ENCODE peak calls at places on chromosomes 4 and X, in six cellular contexts. One of them, this sample, is unnamed.

GRCh38 chr4:83284161-83285021 is at the start of gene COQ2:
- DNase-seq in heart right ventricle: peak; percentile 96
- DNase-seq in fibroblast of lung: peak; percentile 96
- DNase-seq in OCI-LY7: peak; percentile 94
- DNase-seq in suprapubic skin: peak; percentile 97
- DNase-seq in pancreas: peak; percentile 97
- DNase-seq in this sample: peak; percentile 95

GRCh38 chr4:149203256-149204001 is 612.2 kb downstream of the IQCM start:
- DNase-seq in heart right ventricle: peak; percentile 77
- DNase-seq in fibroblast of lung: peak; percentile 2
- DNase-seq in OCI-LY7: no peak
- DNase-seq in suprapubic skin: no peak
- DNase-seq in pancreas: no peak
- DNase-seq in this sample: no peak

GRCh38 chr4:145956288-145956890 is 17.8 kb upstream of the ZNF827 start:
- DNase-seq in heart right ventricle: peak; percentile 23
- DNase-seq in fibroblast of lung: peak; percentile 52
- DNase-seq in OCI-LY7: peak; percentile 73
- DNase-seq in suprapubic skin: no peak
- DNase-seq in pancreas: no peak
- DNase-seq in this sample: no peak

GRCh38 chr4:121551271-121551670 is 145.5 kb downstream of the ANXA5 start:
- DNase-seq in heart right ventricle: no peak
- DNase-seq in fibroblast of lung: no peak
- DNase-seq in OCI-LY7: no peak
- DNase-seq in suprapubic skin: no peak
- DNase-seq in pancreas: no peak
- DNase-seq in this sample: no peak

GRCh38 chr4:108477527-108478108 is 142.8 kb upstream of the RPL34 start:
- DNase-seq in heart right ventricle: no peak
- DNase-seq in fibroblast of lung: no peak
- DNase-seq in OCI-LY7: no peak
- DNase-seq in suprapubic skin: no peak
- DNase-seq in pancreas: no peak
- DNase-seq in this sample: no peak

GRCh38 chr4:154998284-154998683 is 210.2 kb upstream of the NPY2R start:
- DNase-seq in heart right ventricle: no peak
- DNase-seq in fibroblast of lung: peak; percentile 73
- DNase-seq in OCI-LY7: no peak
- DNase-seq in suprapubic skin: no peak
- DNase-seq in pancreas: no peak
- DNase-seq in this sample: no peak

GRCh38 chrX:103407776-103408175 is 31.4 kb downstream of the BEX3 start:
- DNase-seq in heart right ventricle: no peak
- DNase-seq in fibroblast of lung: no peak
- DNase-seq in OCI-LY7: no peak
- DNase-seq in suprapubic skin: no peak
- DNase-seq in pancreas: no peak
- DNase-seq in this sample: no peak

GRCh38 chr4:14893713-14894112 is 108.6 kb upstream of the CPEB2 start:
- DNase-seq in heart right ventricle: no peak
- DNase-seq in fibroblast of lung: no peak
- DNase-seq in OCI-LY7: no peak
- DNase-seq in suprapubic skin: no peak
- DNase-seq in pancreas: no peak
- DNase-seq in this sample: no peak

GRCh38 chr4:57491388-57491787 is 381.2 kb upstream of the IGFBP7 start:
- DNase-seq in heart right ventricle: no peak
- DNase-seq in fibroblast of lung: no peak
- DNase-seq in OCI-LY7: no peak
- DNase-seq in suprapubic skin: no peak
- DNase-seq in pancreas: no peak
- DNase-seq in this sample: no peak

GRCh38 chrX:64186974-64187761 is 18.3 kb downstream of the AMER1 start:
- DNase-seq in heart right ventricle: peak; percentile 38
- DNase-seq in fibroblast of lung: no peak
- DNase-seq in OCI-LY7: no peak
- DNase-seq in suprapubic skin: no peak
- DNase-seq in pancreas: no peak
- DNase-seq in this sample: no peak

GRCh38 chr4:166078956-166079355 is 205.9 kb downstream of the TLL1 start:
- DNase-seq in heart right ventricle: no peak
- DNase-seq in fibroblast of lung: no peak
- DNase-seq in OCI-LY7: no peak
- DNase-seq in suprapubic skin: no peak
- DNase-seq in pancreas: no peak
- DNase-seq in this sample: no peak

GRCh38 chrX:11929476-11929875 is 171.4 kb downstream of the MSL3 start:
- DNase-seq in heart right ventricle: no peak
- DNase-seq in fibroblast of lung: no peak
- DNase-seq in OCI-LY7: no peak
- DNase-seq in suprapubic skin: no peak
- DNase-seq in pancreas: no peak
- DNase-seq in this sample: no peak

GRCh38 chrX:14243823-14244222 is 214.1 kb upstream of the GEMIN8 start:
- DNase-seq in heart right ventricle: no peak
- DNase-seq in fibroblast of lung: no peak
- DNase-seq in OCI-LY7: no peak
- DNase-seq in suprapubic skin: no peak
- DNase-seq in pancreas: no peak
- DNase-seq in this sample: no peak

GRCh38 chr4:93660036-93660435 is 168.5 kb upstream of the ATOH1 start:
- DNase-seq in heart right ventricle: no peak
- DNase-seq in fibroblast of lung: no peak
- DNase-seq in OCI-LY7: no peak
- DNase-seq in suprapubic skin: no peak
- DNase-seq in pancreas: no peak
- DNase-seq in this sample: no peak

GRCh38 chrX:78199851-78200250 is 60.4 kb upstream of the TAF9B start:
- DNase-seq in heart right ventricle: no peak
- DNase-seq in fibroblast of lung: no peak
- DNase-seq in OCI-LY7: peak; percentile 24
- DNase-seq in suprapubic skin: no peak
- DNase-seq in pancreas: no peak
- DNase-seq in this sample: no peak

GRCh38 chr4:113540859-113541258 is 220.7 kb downstream of the CAMK2D start:
- DNase-seq in heart right ventricle: peak; percentile 78
- DNase-seq in fibroblast of lung: peak; percentile 46
- DNase-seq in OCI-LY7: no peak
- DNase-seq in suprapubic skin: no peak
- DNase-seq in pancreas: no peak
- DNase-seq in this sample: no peak

GRCh38 chr4:54877006-54877405 is 219.2 kb downstream of the KIT start:
- DNase-seq in heart right ventricle: no peak
- DNase-seq in fibroblast of lung: peak; percentile 31
- DNase-seq in OCI-LY7: no peak
- DNase-seq in suprapubic skin: no peak
- DNase-seq in pancreas: no peak
- DNase-seq in this sample: no peak

GRCh38 chr4:168731706-168732414 is 235.0 kb downstream of the PALLD start:
- DNase-seq in heart right ventricle: no peak
- DNase-seq in fibroblast of lung: no peak
- DNase-seq in OCI-LY7: no peak
- DNase-seq in suprapubic skin: no peak
- DNase-seq in pancreas: no peak
- DNase-seq in this sample: no peak

GRCh38 chrX:126820700-126821420 is 1.3 kb downstream of the PRR32 start:
- DNase-seq in heart right ventricle: peak; percentile 4
- DNase-seq in fibroblast of lung: no peak
- DNase-seq in OCI-LY7: no peak
- DNase-seq in suprapubic skin: no peak
- DNase-seq in pancreas: no peak
- DNase-seq in this sample: no peak

GRCh38 chr4:150600821-150601445 is 19.0 kb downstream of the MAB21L2 start:
- DNase-seq in heart right ventricle: no peak
- DNase-seq in fibroblast of lung: no peak
- DNase-seq in OCI-LY7: no peak
- DNase-seq in suprapubic skin: no peak
- DNase-seq in pancreas: no peak
- DNase-seq in this sample: no peak

GRCh38 chr4:7652906-7653305 is 218.2 kb upstream of the PSAPL1 start:
- DNase-seq in heart right ventricle: no peak
- DNase-seq in fibroblast of lung: no peak
- DNase-seq in OCI-LY7: no peak
- DNase-seq in suprapubic skin: no peak
- DNase-seq in pancreas: no peak
- DNase-seq in this sample: peak; percentile 35

GRCh38 chr4:7650606-7651400 is 216.1 kb upstream of the PSAPL1 start:
- DNase-seq in heart right ventricle: no peak
- DNase-seq in fibroblast of lung: peak; percentile 36
- DNase-seq in OCI-LY7: peak; percentile 47
- DNase-seq in suprapubic skin: no peak
- DNase-seq in pancreas: no peak
- DNase-seq in this sample: no peak

GRCh38 chr4:7652006-7652405 is 217.3 kb upstream of the PSAPL1 start:
- DNase-seq in heart right ventricle: no peak
- DNase-seq in fibroblast of lung: no peak
- DNase-seq in OCI-LY7: no peak
- DNase-seq in suprapubic skin: no peak
- DNase-seq in pancreas: no peak
- DNase-seq in this sample: peak; percentile 36

GRCh38 chr4:7652451-7652871 is 217.7 kb upstream of the PSAPL1 start:
- DNase-seq in heart right ventricle: no peak
- DNase-seq in fibroblast of lung: peak; percentile 21
- DNase-seq in OCI-LY7: no peak
- DNase-seq in suprapubic skin: no peak
- DNase-seq in pancreas: no peak
- DNase-seq in this sample: no peak

DNA sequence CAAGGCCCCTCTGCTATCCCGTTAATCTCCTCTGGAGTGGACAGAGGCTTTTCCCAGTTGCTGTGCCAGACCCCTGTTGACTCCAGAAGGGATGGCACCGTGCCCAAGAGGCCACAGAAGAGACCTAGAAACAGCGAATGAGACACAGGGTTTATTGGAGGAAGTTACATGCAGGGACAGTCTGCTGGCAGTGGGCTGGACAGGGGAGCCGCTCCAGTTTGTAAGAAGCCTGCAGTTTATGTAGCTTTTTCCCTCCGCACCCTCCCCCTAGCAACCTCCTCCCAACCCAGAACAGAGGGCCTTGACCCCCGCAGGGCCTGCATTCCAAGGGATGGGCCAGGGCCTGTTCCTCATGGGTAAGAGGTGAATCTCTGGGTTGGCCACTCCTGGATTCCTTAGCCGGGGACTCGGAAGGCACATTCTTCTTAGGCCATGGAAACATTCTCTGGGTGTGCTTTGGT is 216.8 kb upstream of the PSAPL1 start:
- DNase-seq in heart right ventricle: peak; percentile 31
- DNase-seq in fibroblast of lung: peak; percentile 37
- DNase-seq in OCI-LY7: no peak
- DNase-seq in suprapubic skin: no peak
- DNase-seq in pancreas: no peak
- DNase-seq in this sample: no peak
- H3K27ac ChIP-seq in heart right ventricle: no peak overlapping the region
- H3K27ac ChIP-seq in fibroblast of lung: no peak overlapping the region
- H3K27ac ChIP-seq in OCI-LY7: no peak overlapping the region
- H3K27ac ChIP-seq in suprapubic skin: no peak overlapping the region
- H3K27ac ChIP-seq in pancreas: no peak overlapping the region
- H3K27ac ChIP-seq in this sample: no peak overlapping the region

GRCh38 chrX:23898412-23898959 is 9.3 kb downstream of the APOO start:
- DNase-seq in heart right ventricle: no peak
- DNase-seq in fibroblast of lung: peak; percentile 44
- DNase-seq in OCI-LY7: no peak
- DNase-seq in suprapubic skin: no peak
- DNase-seq in pancreas: no peak
- DNase-seq in this sample: no peak

GRCh38 chrX:23902419-23902818 is 5.3 kb downstream of the APOO start:
- DNase-seq in heart right ventricle: peak; percentile 8
- DNase-seq in fibroblast of lung: peak; percentile 80
- DNase-seq in OCI-LY7: peak; percentile 50
- DNase-seq in suprapubic skin: no peak
- DNase-seq in pancreas: no peak
- DNase-seq in this sample: no peak

GRCh38 chrX:23900220-23900797 is 7.4 kb downstream of the APOO start:
- DNase-seq in heart right ventricle: no peak
- DNase-seq in fibroblast of lung: no peak
- DNase-seq in OCI-LY7: no peak
- DNase-seq in suprapubic skin: no peak
- DNase-seq in pancreas: no peak
- DNase-seq in this sample: no peak

GRCh38 chrX:23901805-23902204 is 5.9 kb downstream of the APOO start:
- DNase-seq in heart right ventricle: peak; percentile 54
- DNase-seq in fibroblast of lung: peak; percentile 87
- DNase-seq in OCI-LY7: peak; percentile 71
- DNase-seq in suprapubic skin: no peak
- DNase-seq in pancreas: no peak
- DNase-seq in this sample: no peak

DNA sequence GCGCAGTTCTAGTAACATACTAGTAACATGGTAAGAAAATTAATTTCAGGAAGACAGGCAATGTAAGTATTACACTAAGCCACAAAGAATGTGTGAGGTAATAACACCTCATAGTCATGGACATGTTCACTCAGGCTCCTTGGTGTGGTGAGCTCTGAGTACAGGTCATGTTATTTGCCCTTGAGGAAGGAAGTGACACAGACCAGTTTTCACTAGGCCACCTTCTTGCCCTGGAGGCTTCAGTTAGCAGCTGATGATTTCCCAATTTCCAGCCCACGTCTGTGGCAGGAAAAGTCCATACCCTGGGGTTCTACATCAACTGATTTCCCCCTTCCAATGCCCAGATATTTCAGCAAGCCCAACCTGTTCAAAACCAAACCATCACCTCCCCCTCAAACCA is 6.7 kb downstream of the APOO start:
- DNase-seq in heart right ventricle: no peak
- DNase-seq in fibroblast of lung: peak; percentile 46
- DNase-seq in OCI-LY7: no peak
- DNase-seq in suprapubic skin: no peak
- DNase-seq in pancreas: no peak
- DNase-seq in this sample: no peak
- H3K4me3 ChIP-seq in heart right ventricle: no peak overlapping the region
- H3K4me3 ChIP-seq in fibroblast of lung: no peak overlapping the region
- H3K4me3 ChIP-seq in OCI-LY7: no peak overlapping the region
- H3K4me3 ChIP-seq in suprapubic skin: no peak overlapping the region
- H3K4me3 ChIP-seq in pancreas: no peak overlapping the region
- H3K4me3 ChIP-seq in this sample: no peak overlapping the region

DNA sequence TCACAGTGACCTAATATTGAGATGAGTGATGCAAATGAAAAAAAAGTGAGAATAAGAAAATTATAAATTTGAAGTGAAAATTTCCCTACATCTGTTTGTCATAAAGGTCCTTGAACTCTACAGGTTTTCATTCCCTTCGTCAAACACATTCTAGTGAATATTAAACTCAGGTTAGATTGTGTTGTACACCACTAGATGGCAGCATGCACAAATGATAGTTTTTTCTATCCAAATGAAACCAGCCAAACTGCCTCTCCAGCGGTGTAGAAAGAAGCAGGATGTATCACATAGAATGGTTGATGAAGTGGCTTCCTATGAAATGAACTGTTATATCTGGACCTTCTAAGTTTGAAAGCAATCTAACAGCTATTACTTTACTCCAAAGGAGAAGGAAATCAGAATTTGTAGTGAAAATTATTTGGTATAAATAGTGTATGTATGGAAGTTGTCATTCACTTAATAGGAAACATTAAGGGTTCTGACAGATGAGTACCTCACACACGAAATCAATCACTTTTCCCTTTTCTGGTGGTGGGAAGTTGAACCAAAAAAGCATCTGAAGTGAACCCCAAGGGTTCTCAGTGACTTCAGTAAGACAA is 382.7 kb downstream of the UNC5C start:
- DNase-seq in heart right ventricle: peak; percentile 49
- DNase-seq in fibroblast of lung: peak; percentile 81
- DNase-seq in OCI-LY7: peak; percentile 83
- DNase-seq in suprapubic skin: no peak
- DNase-seq in pancreas: no peak
- DNase-seq in this sample: no peak
- TF ChIP-seq CTCF in heart right ventricle: peak; percentile 81
- TF ChIP-seq CTCF in fibroblast of lung: peak; percentile 46
- TF ChIP-seq CTCF in OCI-LY7: peak; percentile 87
- TF ChIP-seq CTCF in suprapubic skin: peak; percentile 43
- TF ChIP-seq CTCF in pancreas: peak; percentile 51
- TF ChIP-seq CTCF in this sample: peak; percentile 88

GRCh38 chr4:186810613-186811150 is 87.0 kb upstream of the FAT1 start:
- DNase-seq in heart right ventricle: no peak
- DNase-seq in fibroblast of lung: no peak
- DNase-seq in OCI-LY7: no peak
- DNase-seq in suprapubic skin: no peak
- DNase-seq in pancreas: no peak
- DNase-seq in this sample: no peak
- H3K27ac ChIP-seq in heart right ventricle: no peak overlapping the region
- H3K27ac ChIP-seq in fibroblast of lung: no peak overlapping the region
- H3K27ac ChIP-seq in OCI-LY7: no peak overlapping the region
- H3K27ac ChIP-seq in suprapubic skin: no peak overlapping the region
- H3K27ac ChIP-seq in pancreas: no peak overlapping the region
- H3K27ac ChIP-seq in this sample: no peak overlapping the region

This sample was measured in dorsolateral prefrontal cortex.